ENCODE peak calls at places on chromosomes 11 and 22, in six cellular contexts. One of them, this sample, is unnamed.

GRCh38 chr11:114563077-114563476 is 3.4 kb upstream of the NXPE1 start:
- DNase-seq in AG09319: no peak
- DNase-seq in lower lobe of right lung: no peak
- DNase-seq in mucosa of descending colon: no peak
- DNase-seq in fibroblast of pulmonary artery: peak
- DNase-seq in activated CD8-positive, alpha-beta memory T cell treated with anti-CD3 and anti-CD28 coated beads, Interleukin-2, amount 50 U/mL, for 48 hours: no peak
- DNase-seq in this sample: no peak

GRCh38 chr22:45583504-45583903 is 80.8 kb downstream of the FBLN1 start:
- DNase-seq in AG09319: no peak
- DNase-seq in lower lobe of right lung: no peak
- DNase-seq in mucosa of descending colon: no peak
- DNase-seq in fibroblast of pulmonary artery: no peak
- DNase-seq in activated CD8-positive, alpha-beta memory T cell treated with anti-CD3 and anti-CD28 coated beads, Interleukin-2, amount 50 U/mL, for 48 hours: no peak
- DNase-seq in this sample: no peak

GRCh38 chr22:44571566-44572413 is 73.8 kb upstream of the RTL6 start:
- DNase-seq in AG09319: no peak
- DNase-seq in lower lobe of right lung: no peak
- DNase-seq in mucosa of descending colon: no peak
- DNase-seq in fibroblast of pulmonary artery: no peak
- DNase-seq in activated CD8-positive, alpha-beta memory T cell treated with anti-CD3 and anti-CD28 coated beads, Interleukin-2, amount 50 U/mL, for 48 hours: peak
- DNase-seq in this sample: no peak

GRCh38 chr11:81990659-81991443 is 742.8 kb downstream of the FAM181B start:
- DNase-seq in AG09319: no peak
- DNase-seq in lower lobe of right lung: no peak
- DNase-seq in mucosa of descending colon: no peak
- DNase-seq in fibroblast of pulmonary artery: no peak
- DNase-seq in activated CD8-positive, alpha-beta memory T cell treated with anti-CD3 and anti-CD28 coated beads, Interleukin-2, amount 50 U/mL, for 48 hours: no peak
- DNase-seq in this sample: no peak

GRCh38 chr11:127098684-127099083 is 98.1 kb upstream of the KIRREL3 start:
- DNase-seq in AG09319: no peak
- DNase-seq in lower lobe of right lung: no peak
- DNase-seq in mucosa of descending colon: no peak
- DNase-seq in fibroblast of pulmonary artery: no peak
- DNase-seq in activated CD8-positive, alpha-beta memory T cell treated with anti-CD3 and anti-CD28 coated beads, Interleukin-2, amount 50 U/mL, for 48 hours: no peak
- DNase-seq in this sample: no peak

GRCh38 chr11:124068711-124069110 is 27.6 kb upstream of the OR10G7 start:
- DNase-seq in AG09319: no peak
- DNase-seq in lower lobe of right lung: no peak
- DNase-seq in mucosa of descending colon: no peak
- DNase-seq in fibroblast of pulmonary artery: no peak
- DNase-seq in activated CD8-positive, alpha-beta memory T cell treated with anti-CD3 and anti-CD28 coated beads, Interleukin-2, amount 50 U/mL, for 48 hours: no peak
- DNase-seq in this sample: no peak

GRCh38 chr22:36986242-36986821 is 32.9 kb downstream of the TST start:
- DNase-seq in AG09319: no peak
- DNase-seq in lower lobe of right lung: no peak
- DNase-seq in mucosa of descending colon: peak
- DNase-seq in fibroblast of pulmonary artery: no peak
- DNase-seq in activated CD8-positive, alpha-beta memory T cell treated with anti-CD3 and anti-CD28 coated beads, Interleukin-2, amount 50 U/mL, for 48 hours: peak
- DNase-seq in this sample: peak

GRCh38 chr11:3683039-3683438 is 11.9 kb upstream of the CHRNA10 start:
- DNase-seq in AG09319: no peak
- DNase-seq in lower lobe of right lung: no peak
- DNase-seq in mucosa of descending colon: no peak
- DNase-seq in fibroblast of pulmonary artery: no peak
- DNase-seq in activated CD8-positive, alpha-beta memory T cell treated with anti-CD3 and anti-CD28 coated beads, Interleukin-2, amount 50 U/mL, for 48 hours: no peak
- DNase-seq in this sample: no peak

GRCh38 chr11:126930100-126930841 is 70.3 kb downstream of the KIRREL3 start:
- DNase-seq in AG09319: no peak
- DNase-seq in lower lobe of right lung: no peak
- DNase-seq in mucosa of descending colon: no peak
- DNase-seq in fibroblast of pulmonary artery: no peak
- DNase-seq in activated CD8-positive, alpha-beta memory T cell treated with anti-CD3 and anti-CD28 coated beads, Interleukin-2, amount 50 U/mL, for 48 hours: no peak
- DNase-seq in this sample: no peak

GRCh38 chr11:43924112-43924855 is 18.2 kb upstream of the C11orf96 start:
- DNase-seq in AG09319: no peak
- DNase-seq in lower lobe of right lung: no peak
- DNase-seq in mucosa of descending colon: no peak
- DNase-seq in fibroblast of pulmonary artery: no peak
- DNase-seq in activated CD8-positive, alpha-beta memory T cell treated with anti-CD3 and anti-CD28 coated beads, Interleukin-2, amount 50 U/mL, for 48 hours: no peak
- DNase-seq in this sample: no peak

GRCh38 chr22:33841281-33842005 is 78.8 kb downstream of the LARGE1 start:
- DNase-seq in AG09319: no peak
- DNase-seq in lower lobe of right lung: no peak
- DNase-seq in mucosa of descending colon: no peak
- DNase-seq in fibroblast of pulmonary artery: no peak
- DNase-seq in activated CD8-positive, alpha-beta memory T cell treated with anti-CD3 and anti-CD28 coated beads, Interleukin-2, amount 50 U/mL, for 48 hours: no peak
- DNase-seq in this sample: no peak

GRCh38 chr22:41913040-41913719 is 1.7 kb downstream of the SHISA8 start:
- DNase-seq in AG09319: no peak
- DNase-seq in lower lobe of right lung: no peak
- DNase-seq in mucosa of descending colon: no peak
- DNase-seq in fibroblast of pulmonary artery: no peak
- DNase-seq in activated CD8-positive, alpha-beta memory T cell treated with anti-CD3 and anti-CD28 coated beads, Interleukin-2, amount 50 U/mL, for 48 hours: no peak
- DNase-seq in this sample: no peak

GRCh38 chr11:92227233-92227593 is 2.6 kb downstream of the FAT3 start:
- DNase-seq in AG09319: no peak
- DNase-seq in lower lobe of right lung: no peak
- DNase-seq in mucosa of descending colon: no peak
- DNase-seq in fibroblast of pulmonary artery: no peak
- DNase-seq in activated CD8-positive, alpha-beta memory T cell treated with anti-CD3 and anti-CD28 coated beads, Interleukin-2, amount 50 U/mL, for 48 hours: no peak
- DNase-seq in this sample: no peak

GRCh38 chr22:38419864-38420172 is 35.2 kb downstream of the KCNJ4 start:
- DNase-seq in AG09319: no peak
- DNase-seq in lower lobe of right lung: no peak
- DNase-seq in mucosa of descending colon: no peak
- DNase-seq in fibroblast of pulmonary artery: no peak
- DNase-seq in activated CD8-positive, alpha-beta memory T cell treated with anti-CD3 and anti-CD28 coated beads, Interleukin-2, amount 50 U/mL, for 48 hours: no peak
- DNase-seq in this sample: no peak

GRCh38 chr11:223026-223789 is 12.9 kb downstream of the SIRT3 start:
- DNase-seq in AG09319: no peak
- DNase-seq in lower lobe of right lung: no peak
- DNase-seq in mucosa of descending colon: no peak
- DNase-seq in fibroblast of pulmonary artery: no peak
- DNase-seq in activated CD8-positive, alpha-beta memory T cell treated with anti-CD3 and anti-CD28 coated beads, Interleukin-2, amount 50 U/mL, for 48 hours: peak
- DNase-seq in this sample: peak

GRCh38 chr11:65445604-65446445 is 23.2 kb downstream of the NEAT1 start:
- DNase-seq in AG09319: no peak
- DNase-seq in lower lobe of right lung: no peak
- DNase-seq in mucosa of descending colon: no peak
- DNase-seq in fibroblast of pulmonary artery: peak
- DNase-seq in activated CD8-positive, alpha-beta memory T cell treated with anti-CD3 and anti-CD28 coated beads, Interleukin-2, amount 50 U/mL, for 48 hours: peak
- DNase-seq in this sample: peak

GRCh38 chr22:30667092-30667485 is 586 bp downstream of the DUSP18 start:
- DNase-seq in AG09319: no peak
- DNase-seq in lower lobe of right lung: no peak
- DNase-seq in mucosa of descending colon: peak
- DNase-seq in fibroblast of pulmonary artery: no peak
- DNase-seq in activated CD8-positive, alpha-beta memory T cell treated with anti-CD3 and anti-CD28 coated beads, Interleukin-2, amount 50 U/mL, for 48 hours: no peak
- DNase-seq in this sample: no peak

This sample was measured in epithelial cell of esophagus.